ENCODE peak calls at places on chromosome 16, in seven cellular contexts. Q, E, B, D, H, O and K are unnamed samples.

GRCh38 chr16:49779979-49780378 is 75.9 kb downstream of the ZNF423 start:
- DNase-seq in Q (no peak), E (no peak), B (no peak), D (no peak), H (no peak), O (no peak), K (no peak)

GRCh38 chr16:12187939-12188673 is 211.6 kb downstream of the SNX29 start:
- DNase-seq in Q (no peak), E (no peak), B (no peak), D (peak; percentile 81), H (no peak), O (no peak), K (no peak)

GRCh38 chr16:71448274-71448866 is 6.5 kb upstream of the TLE7 start:
- DNase-seq in Q (no peak), E (no peak), B (no peak), D (no peak), H (no peak), O (no peak), K (no peak)

GRCh38 chr16:87132361-87133014 is 184.7 kb downstream of the C16orf95 start:
- DNase-seq in Q (no peak), E (no peak), B (no peak), D (peak; percentile 78), H (no peak), O (no peak), K (no peak)

GRCh38 chr16:11800385-11800718 is 3.3 kb upstream of the ZC3H7A start:
- DNase-seq in Q (no peak), E (no peak), B (no peak), D (no peak), H (no peak), O (no peak), K (no peak)

GRCh38 chr16:12902511-12903324 is 1.3 kb downstream of the SHISA9 start:
- DNase-seq in Q (peak; percentile 85), E (no peak), B (no peak), D (no peak), H (no peak), O (no peak), K (peak; percentile 31)

GRCh38 chr16:73020409-73020884 is 27.5 kb downstream of the ZFHX3 start:
- DNase-seq in Q (no peak), E (no peak), B (no peak), D (peak; percentile 92), H (peak; percentile 92), O (peak; percentile 92), K (peak; percentile 38)

GRCh38 chr16:69931631-69932030 is 19.5 kb upstream of the CLEC18A start:
- DNase-seq in Q (no peak), E (no peak), B (no peak), D (no peak), H (no peak), O (no peak), K (no peak)

GRCh38 chr16:9596788-9597187 is 505.3 kb downstream of the HAPSTR1 start:
- DNase-seq in Q (no peak), E (no peak), B (no peak), D (no peak), H (no peak), O (no peak), K (no peak)

GRCh38 chr16:569445-570254 is at the start of gene PIGQ:
- DNase-seq in Q (peak; percentile 89), E (peak; percentile 63), B (peak; percentile 48), D (peak; percentile 63), H (peak; percentile 26), O (peak; percentile 70), K (peak; percentile 95)